ENCODE peak calls at places on chromosome X, in seven cellular contexts. One of them, this sample, is unnamed.

GRCh38 chrX:141975839-141976238 is 72.1 kb downstream of the MAGEC1 start:
- DNase-seq in GOT3: no peak
- DNase-seq in stimulated activated CD8-positive, alpha-beta memory T cell treated with anti-CD3 and anti-CD28 coated beads, Interleukin-7, amount 100 ng/mL, for 48 hours: no peak
- DNase-seq in activated T-helper 1 cell treated with anti-CD3 and anti-CD28 coated beads, Interleukin-2, amount 50 U/mL, for 16 hours: no peak
- DNase-seq in stimulated activated CD4-positive, alpha-beta T cell treated with anti-CD3 and anti-CD28 coated beads, TNF-alpha, amount 100 ng/mL, for 4 hours: no peak
- DNase-seq in foreskin melanocyte: no peak
- DNase-seq in stomach: no peak
- DNase-seq in this sample: no peak

GRCh38 chrX:31260351-31260750 is 188.5 kb upstream of the FTHL17 start:
- DNase-seq in GOT3: no peak
- DNase-seq in stimulated activated CD8-positive, alpha-beta memory T cell treated with anti-CD3 and anti-CD28 coated beads, Interleukin-7, amount 100 ng/mL, for 48 hours: no peak
- DNase-seq in activated T-helper 1 cell treated with anti-CD3 and anti-CD28 coated beads, Interleukin-2, amount 50 U/mL, for 16 hours: no peak
- DNase-seq in stimulated activated CD4-positive, alpha-beta T cell treated with anti-CD3 and anti-CD28 coated beads, TNF-alpha, amount 100 ng/mL, for 4 hours: no peak
- DNase-seq in foreskin melanocyte: no peak
- DNase-seq in stomach: no peak
- DNase-seq in this sample: peak

GRCh38 chrX:49184294-49185061 is 1.7 kb downstream of the PRICKLE3 start:
- DNase-seq in GOT3: peak
- DNase-seq in stimulated activated CD8-positive, alpha-beta memory T cell treated with anti-CD3 and anti-CD28 coated beads, Interleukin-7, amount 100 ng/mL, for 48 hours: no peak
- DNase-seq in activated T-helper 1 cell treated with anti-CD3 and anti-CD28 coated beads, Interleukin-2, amount 50 U/mL, for 16 hours: no peak
- DNase-seq in stimulated activated CD4-positive, alpha-beta T cell treated with anti-CD3 and anti-CD28 coated beads, TNF-alpha, amount 100 ng/mL, for 4 hours: no peak
- DNase-seq in foreskin melanocyte: peak
- DNase-seq in stomach: peak
- DNase-seq in this sample: peak

GRCh38 chrX:39756086-39756883 is 341.5 kb downstream of the BCOR start:
- DNase-seq in GOT3: no peak
- DNase-seq in stimulated activated CD8-positive, alpha-beta memory T cell treated with anti-CD3 and anti-CD28 coated beads, Interleukin-7, amount 100 ng/mL, for 48 hours: no peak
- DNase-seq in activated T-helper 1 cell treated with anti-CD3 and anti-CD28 coated beads, Interleukin-2, amount 50 U/mL, for 16 hours: no peak
- DNase-seq in stimulated activated CD4-positive, alpha-beta T cell treated with anti-CD3 and anti-CD28 coated beads, TNF-alpha, amount 100 ng/mL, for 4 hours: no peak
- DNase-seq in foreskin melanocyte: no peak
- DNase-seq in stomach: no peak
- DNase-seq in this sample: no peak

GRCh38 chrX:154486396-154487207 is at the start of gene UBL4A:
- DNase-seq in GOT3: no peak
- DNase-seq in stimulated activated CD8-positive, alpha-beta memory T cell treated with anti-CD3 and anti-CD28 coated beads, Interleukin-7, amount 100 ng/mL, for 48 hours: peak
- DNase-seq in activated T-helper 1 cell treated with anti-CD3 and anti-CD28 coated beads, Interleukin-2, amount 50 U/mL, for 16 hours: no peak
- DNase-seq in stimulated activated CD4-positive, alpha-beta T cell treated with anti-CD3 and anti-CD28 coated beads, TNF-alpha, amount 100 ng/mL, for 4 hours: peak
- DNase-seq in foreskin melanocyte: no peak
- DNase-seq in stomach: peak
- DNase-seq in this sample: peak

GRCh38 chrX:34578237-34578636 is 78.8 kb downstream of the TMEM47 start:
- DNase-seq in GOT3: no peak
- DNase-seq in stimulated activated CD8-positive, alpha-beta memory T cell treated with anti-CD3 and anti-CD28 coated beads, Interleukin-7, amount 100 ng/mL, for 48 hours: no peak
- DNase-seq in activated T-helper 1 cell treated with anti-CD3 and anti-CD28 coated beads, Interleukin-2, amount 50 U/mL, for 16 hours: no peak
- DNase-seq in stimulated activated CD4-positive, alpha-beta T cell treated with anti-CD3 and anti-CD28 coated beads, TNF-alpha, amount 100 ng/mL, for 4 hours: no peak
- DNase-seq in foreskin melanocyte: peak
- DNase-seq in stomach: no peak
- DNase-seq in this sample: peak

GRCh38 chrX:129875669-129876068 is 30.3 kb upstream of the UTP14A start:
- DNase-seq in GOT3: peak
- DNase-seq in stimulated activated CD8-positive, alpha-beta memory T cell treated with anti-CD3 and anti-CD28 coated beads, Interleukin-7, amount 100 ng/mL, for 48 hours: no peak
- DNase-seq in activated T-helper 1 cell treated with anti-CD3 and anti-CD28 coated beads, Interleukin-2, amount 50 U/mL, for 16 hours: no peak
- DNase-seq in stimulated activated CD4-positive, alpha-beta T cell treated with anti-CD3 and anti-CD28 coated beads, TNF-alpha, amount 100 ng/mL, for 4 hours: no peak
- DNase-seq in foreskin melanocyte: no peak
- DNase-seq in stomach: no peak
- DNase-seq in this sample: peak

GRCh38 chrX:115047181-115047580 is 29.8 kb upstream of the IL13RA2 start:
- DNase-seq in GOT3: no peak
- DNase-seq in stimulated activated CD8-positive, alpha-beta memory T cell treated with anti-CD3 and anti-CD28 coated beads, Interleukin-7, amount 100 ng/mL, for 48 hours: no peak
- DNase-seq in activated T-helper 1 cell treated with anti-CD3 and anti-CD28 coated beads, Interleukin-2, amount 50 U/mL, for 16 hours: no peak
- DNase-seq in stimulated activated CD4-positive, alpha-beta T cell treated with anti-CD3 and anti-CD28 coated beads, TNF-alpha, amount 100 ng/mL, for 4 hours: no peak
- DNase-seq in foreskin melanocyte: no peak
- DNase-seq in stomach: no peak
- DNase-seq in this sample: no peak

GRCh38 chrX:119817130-119817690 is 25.8 kb upstream of the RPL39 start:
- DNase-seq in GOT3: no peak
- DNase-seq in stimulated activated CD8-positive, alpha-beta memory T cell treated with anti-CD3 and anti-CD28 coated beads, Interleukin-7, amount 100 ng/mL, for 48 hours: no peak
- DNase-seq in activated T-helper 1 cell treated with anti-CD3 and anti-CD28 coated beads, Interleukin-2, amount 50 U/mL, for 16 hours: no peak
- DNase-seq in stimulated activated CD4-positive, alpha-beta T cell treated with anti-CD3 and anti-CD28 coated beads, TNF-alpha, amount 100 ng/mL, for 4 hours: no peak
- DNase-seq in foreskin melanocyte: peak
- DNase-seq in stomach: no peak
- DNase-seq in this sample: no peak

GRCh38 chrX:45699158-45699557 is 498.5 kb upstream of the DIPK2B start:
- DNase-seq in GOT3: no peak
- DNase-seq in stimulated activated CD8-positive, alpha-beta memory T cell treated with anti-CD3 and anti-CD28 coated beads, Interleukin-7, amount 100 ng/mL, for 48 hours: no peak
- DNase-seq in activated T-helper 1 cell treated with anti-CD3 and anti-CD28 coated beads, Interleukin-2, amount 50 U/mL, for 16 hours: no peak
- DNase-seq in stimulated activated CD4-positive, alpha-beta T cell treated with anti-CD3 and anti-CD28 coated beads, TNF-alpha, amount 100 ng/mL, for 4 hours: no peak
- DNase-seq in foreskin melanocyte: peak
- DNase-seq in stomach: no peak
- DNase-seq in this sample: no peak

GRCh38 chrX:8738588-8739189 is 6.8 kb upstream of the ANOS1 start:
- DNase-seq in GOT3: no peak
- DNase-seq in stimulated activated CD8-positive, alpha-beta memory T cell treated with anti-CD3 and anti-CD28 coated beads, Interleukin-7, amount 100 ng/mL, for 48 hours: no peak
- DNase-seq in activated T-helper 1 cell treated with anti-CD3 and anti-CD28 coated beads, Interleukin-2, amount 50 U/mL, for 16 hours: no peak
- DNase-seq in stimulated activated CD4-positive, alpha-beta T cell treated with anti-CD3 and anti-CD28 coated beads, TNF-alpha, amount 100 ng/mL, for 4 hours: no peak
- DNase-seq in foreskin melanocyte: peak
- DNase-seq in stomach: peak
- DNase-seq in this sample: no peak

GRCh38 chrX:53133400-53133799 is 39.5 kb downstream of the KANTR start:
- DNase-seq in GOT3: no peak
- DNase-seq in stimulated activated CD8-positive, alpha-beta memory T cell treated with anti-CD3 and anti-CD28 coated beads, Interleukin-7, amount 100 ng/mL, for 48 hours: no peak
- DNase-seq in activated T-helper 1 cell treated with anti-CD3 and anti-CD28 coated beads, Interleukin-2, amount 50 U/mL, for 16 hours: no peak
- DNase-seq in stimulated activated CD4-positive, alpha-beta T cell treated with anti-CD3 and anti-CD28 coated beads, TNF-alpha, amount 100 ng/mL, for 4 hours: no peak
- DNase-seq in foreskin melanocyte: no peak
- DNase-seq in stomach: no peak
- DNase-seq in this sample: peak

GRCh38 chrX:40471965-40472648 is 108.7 kb upstream of the ATP6AP2 start:
- DNase-seq in GOT3: no peak
- DNase-seq in stimulated activated CD8-positive, alpha-beta memory T cell treated with anti-CD3 and anti-CD28 coated beads, Interleukin-7, amount 100 ng/mL, for 48 hours: no peak
- DNase-seq in activated T-helper 1 cell treated with anti-CD3 and anti-CD28 coated beads, Interleukin-2, amount 50 U/mL, for 16 hours: no peak
- DNase-seq in stimulated activated CD4-positive, alpha-beta T cell treated with anti-CD3 and anti-CD28 coated beads, TNF-alpha, amount 100 ng/mL, for 4 hours: no peak
- DNase-seq in foreskin melanocyte: no peak
- DNase-seq in stomach: peak
- DNase-seq in this sample: peak

GRCh38 chrX:81890476-81890875 is 688.6 kb downstream of the SH3BGRL start:
- DNase-seq in GOT3: no peak
- DNase-seq in stimulated activated CD8-positive, alpha-beta memory T cell treated with anti-CD3 and anti-CD28 coated beads, Interleukin-7, amount 100 ng/mL, for 48 hours: no peak
- DNase-seq in activated T-helper 1 cell treated with anti-CD3 and anti-CD28 coated beads, Interleukin-2, amount 50 U/mL, for 16 hours: no peak
- DNase-seq in stimulated activated CD4-positive, alpha-beta T cell treated with anti-CD3 and anti-CD28 coated beads, TNF-alpha, amount 100 ng/mL, for 4 hours: no peak
- DNase-seq in foreskin melanocyte: no peak
- DNase-seq in stomach: no peak
- DNase-seq in this sample: no peak

GRCh38 chrX:109299091-109299490 is 182.8 kb downstream of the GUCY2F start:
- DNase-seq in GOT3: no peak
- DNase-seq in stimulated activated CD8-positive, alpha-beta memory T cell treated with anti-CD3 and anti-CD28 coated beads, Interleukin-7, amount 100 ng/mL, for 48 hours: no peak
- DNase-seq in activated T-helper 1 cell treated with anti-CD3 and anti-CD28 coated beads, Interleukin-2, amount 50 U/mL, for 16 hours: no peak
- DNase-seq in stimulated activated CD4-positive, alpha-beta T cell treated with anti-CD3 and anti-CD28 coated beads, TNF-alpha, amount 100 ng/mL, for 4 hours: no peak
- DNase-seq in foreskin melanocyte: no peak
- DNase-seq in stomach: no peak
- DNase-seq in this sample: no peak

GRCh38 chrX:100512471-100512870 is 72.3 kb upstream of the TNMD start:
- DNase-seq in GOT3: no peak
- DNase-seq in stimulated activated CD8-positive, alpha-beta memory T cell treated with anti-CD3 and anti-CD28 coated beads, Interleukin-7, amount 100 ng/mL, for 48 hours: no peak
- DNase-seq in activated T-helper 1 cell treated with anti-CD3 and anti-CD28 coated beads, Interleukin-2, amount 50 U/mL, for 16 hours: no peak
- DNase-seq in stimulated activated CD4-positive, alpha-beta T cell treated with anti-CD3 and anti-CD28 coated beads, TNF-alpha, amount 100 ng/mL, for 4 hours: no peak
- DNase-seq in foreskin melanocyte: no peak
- DNase-seq in stomach: no peak
- DNase-seq in this sample: peak

GRCh38 chrX:79477691-79478090 is 110.6 kb upstream of the ITM2A start:
- DNase-seq in GOT3: no peak
- DNase-seq in stimulated activated CD8-positive, alpha-beta memory T cell treated with anti-CD3 and anti-CD28 coated beads, Interleukin-7, amount 100 ng/mL, for 48 hours: no peak
- DNase-seq in activated T-helper 1 cell treated with anti-CD3 and anti-CD28 coated beads, Interleukin-2, amount 50 U/mL, for 16 hours: no peak
- DNase-seq in stimulated activated CD4-positive, alpha-beta T cell treated with anti-CD3 and anti-CD28 coated beads, TNF-alpha, amount 100 ng/mL, for 4 hours: no peak
- DNase-seq in foreskin melanocyte: no peak
- DNase-seq in stomach: no peak
- DNase-seq in this sample: peak